ENCODE peak calls at places on chromosomes 2 and 18, in ten cellular contexts. One of them, this sample, is unnamed.

GRCh38 chr2:24115057-24115456 is 8.1 kb downstream of the PFN4 start:
- DNase-seq in left ventricle myocardium inferior: no peak
- DNase-seq in IMR-90: peak; percentile 59
- DNase-seq in AG08395: no peak
- DNase-seq in GM18507: no peak
- DNase-seq in MM.1S: no peak
- DNase-seq in D721Med: no peak
- DNase-seq in T-helper 1 cell: no peak
- DNase-seq in brain microvascular endothelial cell: no peak
- DNase-seq in AG09309: no peak
- DNase-seq in this sample: no peak

GRCh38 chr2:211093743-211094303 is 537.4 kb downstream of the CPS1 start:
- DNase-seq in left ventricle myocardium inferior: no peak
- DNase-seq in IMR-90: no peak
- DNase-seq in AG08395: no peak
- DNase-seq in GM18507: no peak
- DNase-seq in MM.1S: peak; percentile 51
- DNase-seq in D721Med: no peak
- DNase-seq in T-helper 1 cell: no peak
- DNase-seq in brain microvascular endothelial cell: no peak
- DNase-seq in AG09309: no peak
- DNase-seq in this sample: no peak

GRCh38 chr2:207490441-207490840 is 39.3 kb upstream of the CREB1 start:
- DNase-seq in left ventricle myocardium inferior: no peak
- DNase-seq in IMR-90: no peak
- DNase-seq in AG08395: no peak
- DNase-seq in GM18507: no peak
- DNase-seq in MM.1S: no peak
- DNase-seq in D721Med: no peak
- DNase-seq in T-helper 1 cell: no peak
- DNase-seq in brain microvascular endothelial cell: no peak
- DNase-seq in AG09309: no peak
- DNase-seq in this sample: no peak

GRCh38 chr2:204691911-204692510 is 146.7 kb downstream of the PARD3B start:
- DNase-seq in left ventricle myocardium inferior: no peak
- DNase-seq in IMR-90: peak; percentile 91
- DNase-seq in AG08395: peak; percentile 76
- DNase-seq in GM18507: no peak
- DNase-seq in MM.1S: peak; percentile 71
- DNase-seq in D721Med: no peak
- DNase-seq in T-helper 1 cell: no peak
- DNase-seq in brain microvascular endothelial cell: peak; percentile 90
- DNase-seq in AG09309: peak; percentile 74
- DNase-seq in this sample: peak; percentile 33

GRCh38 chr2:200625958-200626363 is 40.1 kb downstream of the AOX1 start:
- DNase-seq in left ventricle myocardium inferior: no peak
- DNase-seq in IMR-90: peak; percentile 36
- DNase-seq in AG08395: peak; percentile 11
- DNase-seq in GM18507: no peak
- DNase-seq in MM.1S: no peak
- DNase-seq in D721Med: no peak
- DNase-seq in T-helper 1 cell: no peak
- DNase-seq in brain microvascular endothelial cell: no peak
- DNase-seq in AG09309: no peak
- DNase-seq in this sample: no peak

GRCh38 chr2:196195758-196196157 is 24.4 kb upstream of the STK17B start:
- DNase-seq in left ventricle myocardium inferior: no peak
- DNase-seq in IMR-90: no peak
- DNase-seq in AG08395: no peak
- DNase-seq in GM18507: no peak
- DNase-seq in MM.1S: no peak
- DNase-seq in D721Med: no peak
- DNase-seq in T-helper 1 cell: no peak
- DNase-seq in brain microvascular endothelial cell: no peak
- DNase-seq in AG09309: no peak
- DNase-seq in this sample: no peak

GRCh38 chr2:68236080-68236734 is 16.1 kb downstream of the PPP3R1 start:
- DNase-seq in left ventricle myocardium inferior: no peak
- DNase-seq in IMR-90: no peak
- DNase-seq in AG08395: no peak
- DNase-seq in GM18507: no peak
- DNase-seq in MM.1S: no peak
- DNase-seq in D721Med: no peak
- DNase-seq in T-helper 1 cell: no peak
- DNase-seq in brain microvascular endothelial cell: no peak
- DNase-seq in AG09309: no peak
- DNase-seq in this sample: no peak

GRCh38 chr2:101827246-101827645 is 129.7 kb downstream of the MAP4K4 start:
- DNase-seq in left ventricle myocardium inferior: no peak
- DNase-seq in IMR-90: peak; percentile 96
- DNase-seq in AG08395: peak; percentile 86
- DNase-seq in GM18507: no peak
- DNase-seq in MM.1S: no peak
- DNase-seq in D721Med: no peak
- DNase-seq in T-helper 1 cell: no peak
- DNase-seq in brain microvascular endothelial cell: peak; percentile 96
- DNase-seq in AG09309: no peak
- DNase-seq in this sample: peak; percentile 84

GRCh38 chr18:70490008-70490933 is 201.4 kb downstream of the SOCS6 start:
- DNase-seq in left ventricle myocardium inferior: no peak
- DNase-seq in IMR-90: peak; percentile 57
- DNase-seq in AG08395: peak; percentile 48
- DNase-seq in GM18507: peak; percentile 4
- DNase-seq in MM.1S: peak; percentile 46
- DNase-seq in D721Med: no peak
- DNase-seq in T-helper 1 cell: no peak
- DNase-seq in brain microvascular endothelial cell: peak; percentile 44
- DNase-seq in AG09309: peak; percentile 48
- DNase-seq in this sample: peak; percentile 14

GRCh38 chr2:173555833-173556232 is 201.2 kb downstream of the CDCA7 start:
- DNase-seq in left ventricle myocardium inferior: no peak
- DNase-seq in IMR-90: no peak
- DNase-seq in AG08395: no peak
- DNase-seq in GM18507: no peak
- DNase-seq in MM.1S: peak; percentile 23
- DNase-seq in D721Med: no peak
- DNase-seq in T-helper 1 cell: no peak
- DNase-seq in brain microvascular endothelial cell: peak; percentile 39
- DNase-seq in AG09309: no peak
- DNase-seq in this sample: no peak

GRCh38 chr18:51537487-51537886 is 340.0 kb upstream of the MEX3C start:
- DNase-seq in left ventricle myocardium inferior: peak; percentile 21
- DNase-seq in IMR-90: no peak
- DNase-seq in AG08395: no peak
- DNase-seq in GM18507: no peak
- DNase-seq in MM.1S: peak; percentile 91
- DNase-seq in D721Med: no peak
- DNase-seq in T-helper 1 cell: no peak
- DNase-seq in brain microvascular endothelial cell: peak; percentile 9
- DNase-seq in AG09309: no peak
- DNase-seq in this sample: no peak

GRCh38 chr18:49640741-49641140 is 78.9 kb downstream of the LIPG start:
- DNase-seq in left ventricle myocardium inferior: no peak
- DNase-seq in IMR-90: no peak
- DNase-seq in AG08395: no peak
- DNase-seq in GM18507: no peak
- DNase-seq in MM.1S: no peak
- DNase-seq in D721Med: no peak
- DNase-seq in T-helper 1 cell: no peak
- DNase-seq in brain microvascular endothelial cell: no peak
- DNase-seq in AG09309: no peak
- DNase-seq in this sample: no peak

GRCh38 chr2:88199912-88200682 is 30.0 kb downstream of the THNSL2 start:
- DNase-seq in left ventricle myocardium inferior: peak; percentile 44
- DNase-seq in IMR-90: no peak
- DNase-seq in AG08395: peak; percentile 22
- DNase-seq in GM18507: no peak
- DNase-seq in MM.1S: no peak
- DNase-seq in D721Med: no peak
- DNase-seq in T-helper 1 cell: no peak
- DNase-seq in brain microvascular endothelial cell: no peak
- DNase-seq in AG09309: no peak
- DNase-seq in this sample: no peak

GRCh38 chr18:46246101-46246500 is 141.9 kb downstream of the HAUS1 start:
- DNase-seq in left ventricle myocardium inferior: no peak
- DNase-seq in IMR-90: no peak
- DNase-seq in AG08395: no peak
- DNase-seq in GM18507: no peak
- DNase-seq in MM.1S: no peak
- DNase-seq in D721Med: no peak
- DNase-seq in T-helper 1 cell: no peak
- DNase-seq in brain microvascular endothelial cell: no peak
- DNase-seq in AG09309: no peak
- DNase-seq in this sample: no peak

GRCh38 chr18:34342960-34343359 is 118.2 kb upstream of the NOL4 start:
- DNase-seq in left ventricle myocardium inferior: no peak
- DNase-seq in IMR-90: peak; percentile 28
- DNase-seq in AG08395: peak; percentile 10
- DNase-seq in GM18507: no peak
- DNase-seq in MM.1S: no peak
- DNase-seq in D721Med: no peak
- DNase-seq in T-helper 1 cell: no peak
- DNase-seq in brain microvascular endothelial cell: peak; percentile 29
- DNase-seq in AG09309: no peak
- DNase-seq in this sample: no peak

GRCh38 chr2:84908948-84909713 is 3.7 kb downstream of the TMSB10 start:
- DNase-seq in left ventricle myocardium inferior: no peak
- DNase-seq in IMR-90: no peak
- DNase-seq in AG08395: no peak
- DNase-seq in GM18507: no peak
- DNase-seq in MM.1S: peak; percentile 25
- DNase-seq in D721Med: no peak
- DNase-seq in T-helper 1 cell: no peak
- DNase-seq in brain microvascular endothelial cell: no peak
- DNase-seq in AG09309: no peak
- DNase-seq in this sample: no peak

GRCh38 chr2:8685697-8686358 is 4.0 kb downstream of the ID2 start:
- DNase-seq in left ventricle myocardium inferior: peak; percentile 69
- DNase-seq in IMR-90: peak; percentile 25
- DNase-seq in AG08395: peak; percentile 71
- DNase-seq in GM18507: peak; percentile 67
- DNase-seq in MM.1S: peak; percentile 68
- DNase-seq in D721Med: peak; percentile 72
- DNase-seq in T-helper 1 cell: peak; percentile 47
- DNase-seq in brain microvascular endothelial cell: no peak
- DNase-seq in AG09309: no peak
- DNase-seq in this sample: no peak

GRCh38 chr2:27943138-27943537 is 52.6 kb downstream of the BABAM2 start:
- DNase-seq in left ventricle myocardium inferior: no peak
- DNase-seq in IMR-90: no peak
- DNase-seq in AG08395: no peak
- DNase-seq in GM18507: no peak
- DNase-seq in MM.1S: no peak
- DNase-seq in D721Med: no peak
- DNase-seq in T-helper 1 cell: no peak
- DNase-seq in brain microvascular endothelial cell: no peak
- DNase-seq in AG09309: no peak
- DNase-seq in this sample: no peak

GRCh38 chr2:129733579-129733978 is 245.9 kb upstream of the RAB6C start:
- DNase-seq in left ventricle myocardium inferior: no peak
- DNase-seq in IMR-90: no peak
- DNase-seq in AG08395: no peak
- DNase-seq in GM18507: no peak
- DNase-seq in MM.1S: no peak
- DNase-seq in D721Med: no peak
- DNase-seq in T-helper 1 cell: no peak
- DNase-seq in brain microvascular endothelial cell: no peak
- DNase-seq in AG09309: no peak
- DNase-seq in this sample: no peak

GRCh38 chr2:37614061-37614802 is 57.2 kb downstream of the CDC42EP3 start:
- DNase-seq in left ventricle myocardium inferior: no peak
- DNase-seq in IMR-90: peak; percentile 95
- DNase-seq in AG08395: peak; percentile 90
- DNase-seq in GM18507: no peak
- DNase-seq in MM.1S: no peak
- DNase-seq in D721Med: no peak
- DNase-seq in T-helper 1 cell: no peak
- DNase-seq in brain microvascular endothelial cell: peak; percentile 97
- DNase-seq in AG09309: no peak
- DNase-seq in this sample: peak; percentile 89

GRCh38 chr18:24427484-24427883 is 1.0 kb downstream of the IMPACT start:
- DNase-seq in left ventricle myocardium inferior: no peak
- DNase-seq in IMR-90: peak; percentile 19
- DNase-seq in AG08395: no peak
- DNase-seq in GM18507: no peak
- DNase-seq in MM.1S: no peak
- DNase-seq in D721Med: no peak
- DNase-seq in T-helper 1 cell: no peak
- DNase-seq in brain microvascular endothelial cell: peak; percentile 16
- DNase-seq in AG09309: no peak
- DNase-seq in this sample: no peak

GRCh38 chr2:111118455-111119003 is 2.2 kb upstream of the BCL2L11 start:
- DNase-seq in left ventricle myocardium inferior: peak; percentile 28
- DNase-seq in IMR-90: no peak
- DNase-seq in AG08395: no peak
- DNase-seq in GM18507: no peak
- DNase-seq in MM.1S: no peak
- DNase-seq in D721Med: no peak
- DNase-seq in T-helper 1 cell: no peak
- DNase-seq in brain microvascular endothelial cell: no peak
- DNase-seq in AG09309: no peak
- DNase-seq in this sample: no peak

GRCh38 chr2:160615706-160616105 is 122.1 kb upstream of the RBMS1 start:
- DNase-seq in left ventricle myocardium inferior: no peak
- DNase-seq in IMR-90: no peak
- DNase-seq in AG08395: no peak
- DNase-seq in GM18507: no peak
- DNase-seq in MM.1S: no peak
- DNase-seq in D721Med: no peak
- DNase-seq in T-helper 1 cell: no peak
- DNase-seq in brain microvascular endothelial cell: no peak
- DNase-seq in AG09309: no peak
- DNase-seq in this sample: no peak

GRCh38 chr2:61460168-61460567 is 10.7 kb downstream of the USP34 start:
- DNase-seq in left ventricle myocardium inferior: no peak
- DNase-seq in IMR-90: peak; percentile 89
- DNase-seq in AG08395: peak; percentile 57
- DNase-seq in GM18507: no peak
- DNase-seq in MM.1S: no peak
- DNase-seq in D721Med: no peak
- DNase-seq in T-helper 1 cell: no peak
- DNase-seq in brain microvascular endothelial cell: peak; percentile 84
- DNase-seq in AG09309: peak; percentile 58
- DNase-seq in this sample: peak; percentile 41

GRCh38 chr2:181607629-181608627 is 49.0 kb downstream of the CERKL start:
- DNase-seq in left ventricle myocardium inferior: no peak
- DNase-seq in IMR-90: no peak
- DNase-seq in AG08395: no peak
- DNase-seq in GM18507: no peak
- DNase-seq in MM.1S: no peak
- DNase-seq in D721Med: no peak
- DNase-seq in T-helper 1 cell: no peak
- DNase-seq in brain microvascular endothelial cell: no peak
- DNase-seq in AG09309: no peak
- DNase-seq in this sample: no peak

GRCh38 chr18:36602071-36602470 is 226.7 kb downstream of the TPGS2 start:
- DNase-seq in left ventricle myocardium inferior: no peak
- DNase-seq in IMR-90: no peak
- DNase-seq in AG08395: no peak
- DNase-seq in GM18507: no peak
- DNase-seq in MM.1S: no peak
- DNase-seq in D721Med: no peak
- DNase-seq in T-helper 1 cell: no peak
- DNase-seq in brain microvascular endothelial cell: no peak
- DNase-seq in AG09309: no peak
- DNase-seq in this sample: no peak

GRCh38 chr18:51523671-51524070 is 326.2 kb upstream of the MEX3C start:
- DNase-seq in left ventricle myocardium inferior: no peak
- DNase-seq in IMR-90: no peak
- DNase-seq in AG08395: no peak
- DNase-seq in GM18507: no peak
- DNase-seq in MM.1S: no peak
- DNase-seq in D721Med: no peak
- DNase-seq in T-helper 1 cell: no peak
- DNase-seq in brain microvascular endothelial cell: no peak
- DNase-seq in AG09309: no peak
- DNase-seq in this sample: no peak

GRCh38 chr2:10173258-10174005 is 50.9 kb downstream of the RRM2 start:
- DNase-seq in left ventricle myocardium inferior: no peak
- DNase-seq in IMR-90: no peak
- DNase-seq in AG08395: no peak
- DNase-seq in GM18507: no peak
- DNase-seq in MM.1S: no peak
- DNase-seq in D721Med: no peak
- DNase-seq in T-helper 1 cell: no peak
- DNase-seq in brain microvascular endothelial cell: no peak
- DNase-seq in AG09309: no peak
- DNase-seq in this sample: no peak